ENCODE peak calls at places on chromosomes 3 and 15, in ten cellular contexts. J is lung; B is hypothalamus; P is KG1; L is dorsolateral prefrontal cortex; F is AG04450; M is stimulated activated CD4-positive, alpha-beta T cell treated with anti-CD3 and anti-CD28 coated beads, Interleukin-4, amount 100 ng/mL, for 24 hours; I is A549; S is CD4-positive, CD25-positive, alpha-beta regulatory T cell; N is NCI-H187 treated with DMSO at 0.1 percent for 48 hours. Q is an unnamed sample.

GRCh38 chr3:52393959-52394670 is 50.8 kb downstream of the SEMA3G start:
- DNase-seq in J (no peak), B (no peak), P (no peak), L (no peak), F (no peak), M (no peak), I (no peak), S (no peak), N (no peak), Q (no peak)

GRCh38 chr15:45183001-45183400 is 4.8 kb downstream of the SHF start:
- DNase-seq in J (no peak), B (no peak), P (no peak), L (no peak), F (no peak), M (no peak), I (no peak), S (no peak), N (no peak), Q (no peak)

GRCh38 chr3:11245827-11246662 is 26.2 kb upstream of the ATG7 start:
- DNase-seq in J (no peak), B (no peak), P (no peak), L (no peak), F (no peak), M (no peak), I (no peak), S (no peak), N (no peak), Q (no peak)

GRCh38 chr3:139715736-139716135 is 38.0 kb upstream of the NMNAT3 start:
- DNase-seq in J (no peak), B (no peak), P (no peak), L (no peak), F (no peak), M (no peak), I (no peak), S (no peak), N (no peak), Q (no peak)

GRCh38 chr15:57591237-57591821 is 375 bp upstream of the MYZAP start:
- DNase-seq in J (no peak), B (no peak), P (no peak), L (no peak), F (no peak), M (peak), I (no peak), S (no peak), N (no peak), Q (no peak)

GRCh38 chr3:172467170-172467824 is 19.0 kb upstream of the GHSR start:
- DNase-seq in J (no peak), B (no peak), P (no peak), L (no peak), F (no peak), M (no peak), I (peak), S (no peak), N (no peak), Q (no peak)

GRCh38 chr3:107956991-107957467 is 133.8 kb downstream of the CD47 start:
- DNase-seq in J (peak), B (peak), P (no peak), L (peak), F (no peak), M (no peak), I (no peak), S (no peak), N (no peak), Q (peak)

GRCh38 chr15:66019826-66020398 is 150.6 kb downstream of the RAB11A start:
- DNase-seq in J (no peak), B (no peak), P (no peak), L (no peak), F (no peak), M (no peak), I (no peak), S (no peak), N (no peak), Q (no peak)

GRCh38 chr3:126083511-126083912 is 412 bp downstream of the SLC41A3 start:
- DNase-seq in J (no peak), B (no peak), P (no peak), L (no peak), F (no peak), M (peak), I (peak), S (no peak), N (no peak), Q (no peak)

GRCh38 chr3:151216641-151217040 is 13.6 kb upstream of the GPR171 start:
- DNase-seq in J (no peak), B (no peak), P (no peak), L (no peak), F (no peak), M (no peak), I (no peak), S (no peak), N (no peak), Q (no peak)

GRCh38 chr3:155744626-155745324 is at the start of gene PLCH1:
- DNase-seq in J (peak), B (peak), P (no peak), L (peak), F (no peak), M (peak), I (peak), S (peak), N (peak), Q (peak)

GRCh38 chr15:61657461-61657860 is 402.8 kb downstream of the VPS13C start:
- DNase-seq in J (no peak), B (no peak), P (no peak), L (no peak), F (no peak), M (no peak), I (no peak), S (no peak), N (no peak), Q (no peak)

GRCh38 chr3:171789759-171790505 is 20.4 kb downstream of the PLD1 start:
- DNase-seq in J (no peak), B (no peak), P (no peak), L (no peak), F (no peak), M (no peak), I (no peak), S (no peak), N (no peak), Q (no peak)

GRCh38 chr3:16511561-16512434 is 1.7 kb downstream of the RFTN1 start:
- DNase-seq in J (peak), B (peak), P (peak), L (no peak), F (peak), M (peak), I (no peak), S (peak), N (no peak), Q (no peak)

GRCh38 chr3:53161820-53162671 is 1.0 kb downstream of the PRKCD start:
- DNase-seq in J (no peak), B (no peak), P (no peak), L (no peak), F (no peak), M (peak), I (peak), S (peak), N (no peak), Q (no peak)

GRCh38 chr3:171776411-171776810 is 33.9 kb downstream of the PLD1 start:
- DNase-seq in J (no peak), B (peak), P (no peak), L (peak), F (no peak), M (no peak), I (no peak), S (no peak), N (no peak), Q (peak)

GRCh38 chr15:79978694-79979519 is 7.9 kb upstream of the BCL2A1 start:
- DNase-seq in J (no peak), B (no peak), P (peak), L (no peak), F (peak), M (no peak), I (no peak), S (no peak), N (no peak), Q (no peak)

GRCh38 chr15:73341886-73342600 is 26.7 kb downstream of the HCN4 start:
- DNase-seq in J (no peak), B (peak), P (no peak), L (no peak), F (no peak), M (no peak), I (no peak), S (no peak), N (no peak), Q (no peak)

GRCh38 chr3:184827572-184827971 is 15.6 kb downstream of the VPS8 start:
- DNase-seq in J (no peak), B (no peak), P (no peak), L (no peak), F (no peak), M (no peak), I (no peak), S (no peak), N (no peak), Q (no peak)

GRCh38 chr3:143571548-143571947 is 276.7 kb downstream of the SLC9A9 start:
- DNase-seq in J (no peak), B (no peak), P (no peak), L (no peak), F (no peak), M (no peak), I (no peak), S (no peak), N (no peak), Q (no peak)

GRCh38 chr3:122996038-122996580 is 31.5 kb downstream of the SEMA5B start:
- DNase-seq in J (no peak), B (peak), P (no peak), L (peak), F (no peak), M (no peak), I (no peak), S (no peak), N (no peak), Q (peak)

GRCh38 chr3:169914321-169914720 is 2.9 kb downstream of the SAMD7 start:
- DNase-seq in J (no peak), B (no peak), P (no peak), L (no peak), F (no peak), M (no peak), I (no peak), S (no peak), N (no peak), Q (no peak)

Q was measured in substantia nigra.